ENCODE peak calls at places on chromosomes 16 and 17, in eight cellular contexts. One of them, this sample, is unnamed.

GRCh38 chr17:29573871-29574731 is 5.6 kb downstream of the TP53I13 start:
- DNase-seq in A549: no peak
- DNase-seq in left ventricle myocardium inferior: peak
- DNase-seq in fibroblast of the aortic adventitia: no peak
- DNase-seq in Calu3: no peak
- DNase-seq in progenitor cell of endocrine pancreas: no peak
- DNase-seq in HL-60: no peak
- DNase-seq in cardiac muscle cell: no peak
- DNase-seq in this sample: peak

GRCh38 chr17:28328325-28328724 is 6.9 kb downstream of the IFT20 start:
- DNase-seq in progenitor cell of endocrine pancreas: no peak
- DNase-seq in HL-60: no peak
- DNase-seq in fibroblast of the aortic adventitia: no peak
- DNase-seq in cardiac muscle cell: no peak
- DNase-seq in A549: no peak
- DNase-seq in Calu3: no peak
- DNase-seq in left ventricle myocardium inferior: no peak
- DNase-seq in this sample: no peak

GRCh38 chr16:1884155-1884760 is 12.3 kb upstream of the MEIOB start:
- DNase-seq in Calu3: peak
- DNase-seq in HL-60: peak
- DNase-seq in A549: peak
- DNase-seq in fibroblast of the aortic adventitia: no peak
- DNase-seq in progenitor cell of endocrine pancreas: no peak
- DNase-seq in left ventricle myocardium inferior: no peak
- DNase-seq in cardiac muscle cell: no peak
- DNase-seq in this sample: no peak

GRCh38 chr16:23134274-23134673 is 15.0 kb downstream of the USP31 start:
- DNase-seq in cardiac muscle cell: no peak
- DNase-seq in progenitor cell of endocrine pancreas: no peak
- DNase-seq in HL-60: no peak
- DNase-seq in left ventricle myocardium inferior: peak
- DNase-seq in A549: no peak
- DNase-seq in fibroblast of the aortic adventitia: peak
- DNase-seq in Calu3: no peak
- DNase-seq in this sample: no peak

GRCh38 chr16:85641776-85642176 is 28.7 kb downstream of the GSE1 start:
- DNase-seq in cardiac muscle cell: no peak
- DNase-seq in left ventricle myocardium inferior: peak
- DNase-seq in fibroblast of the aortic adventitia: peak
- DNase-seq in progenitor cell of endocrine pancreas: no peak
- DNase-seq in Calu3: no peak
- DNase-seq in HL-60: no peak
- DNase-seq in A549: no peak
- DNase-seq in this sample: no peak

GRCh38 chr17:29140051-29140582 is 40.1 kb downstream of the MYO18A start:
- DNase-seq in Calu3: peak
- DNase-seq in HL-60: peak
- DNase-seq in A549: no peak
- DNase-seq in left ventricle myocardium inferior: peak
- DNase-seq in cardiac muscle cell: peak
- DNase-seq in fibroblast of the aortic adventitia: peak
- DNase-seq in progenitor cell of endocrine pancreas: no peak
- DNase-seq in this sample: no peak

GRCh38 chr16:11632455-11632921 is 35.8 kb upstream of the SNN start:
- DNase-seq in cardiac muscle cell: peak
- DNase-seq in Calu3: peak
- DNase-seq in A549: no peak
- DNase-seq in progenitor cell of endocrine pancreas: no peak
- DNase-seq in fibroblast of the aortic adventitia: peak
- DNase-seq in left ventricle myocardium inferior: peak
- DNase-seq in HL-60: peak
- DNase-seq in this sample: no peak

GRCh38 chr17:30278032-30278431 is 13.7 kb downstream of the BLMH start:
- DNase-seq in A549: peak
- DNase-seq in left ventricle myocardium inferior: peak
- DNase-seq in progenitor cell of endocrine pancreas: no peak
- DNase-seq in Calu3: no peak
- DNase-seq in HL-60: peak
- DNase-seq in cardiac muscle cell: peak
- DNase-seq in fibroblast of the aortic adventitia: peak
- DNase-seq in this sample: no peak

GRCh38 chr17:27454089-27454488 is 2.2 kb upstream of the KSR1 start:
- DNase-seq in progenitor cell of endocrine pancreas: no peak
- DNase-seq in HL-60: no peak
- DNase-seq in cardiac muscle cell: no peak
- DNase-seq in Calu3: no peak
- DNase-seq in left ventricle myocardium inferior: no peak
- DNase-seq in fibroblast of the aortic adventitia: no peak
- DNase-seq in A549: no peak
- DNase-seq in this sample: no peak

GRCh38 chr16:85928411-85928820 is 29.5 kb downstream of the IRF8 start:
- DNase-seq in left ventricle myocardium inferior: no peak
- DNase-seq in progenitor cell of endocrine pancreas: no peak
- DNase-seq in Calu3: no peak
- DNase-seq in HL-60: peak
- DNase-seq in cardiac muscle cell: no peak
- DNase-seq in fibroblast of the aortic adventitia: peak
- DNase-seq in A549: no peak
- DNase-seq in this sample: no peak

GRCh38 chr16:3243882-3244281 is 8.9 kb upstream of the ZNF200 start:
- DNase-seq in Calu3: no peak
- DNase-seq in HL-60: no peak
- DNase-seq in A549: no peak
- DNase-seq in left ventricle myocardium inferior: no peak
- DNase-seq in cardiac muscle cell: no peak
- DNase-seq in progenitor cell of endocrine pancreas: no peak
- DNase-seq in fibroblast of the aortic adventitia: no peak
- DNase-seq in this sample: no peak

DNA sequence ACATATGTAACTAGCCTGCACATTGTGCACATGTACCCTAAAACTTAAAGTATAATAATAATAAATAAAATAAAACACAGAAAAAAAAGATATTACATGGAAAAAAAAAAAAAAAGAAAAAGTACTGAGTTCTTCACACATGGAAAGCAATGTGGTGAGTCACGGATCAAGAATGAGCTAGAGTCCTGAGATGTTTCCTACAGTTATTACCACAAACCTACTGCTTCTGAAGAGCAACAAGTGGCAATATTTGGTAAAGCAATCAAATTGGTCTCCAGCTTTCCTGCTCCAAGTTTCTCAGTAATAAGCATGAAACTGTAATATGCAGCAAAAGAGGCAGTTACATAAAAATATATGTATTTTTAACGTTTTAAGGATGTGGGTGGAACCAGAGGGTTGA is 223.3 kb upstream of the SALL1 start:
- DNase-seq in HL-60: no peak
- DNase-seq in cardiac muscle cell: no peak
- DNase-seq in A549: no peak
- DNase-seq in fibroblast of the aortic adventitia: peak
- DNase-seq in left ventricle myocardium inferior: no peak
- DNase-seq in progenitor cell of endocrine pancreas: no peak
- DNase-seq in Calu3: no peak
- DNase-seq in this sample: no peak
- TF ChIP-seq CTCF in HL-60: no peak
- TF ChIP-seq CTCF in cardiac muscle cell: no peak
- TF ChIP-seq CTCF in A549: no peak
- TF ChIP-seq CTCF in fibroblast of the aortic adventitia: peak
- TF ChIP-seq CTCF in left ventricle myocardium inferior: no peak
- TF ChIP-seq CTCF in progenitor cell of endocrine pancreas: no peak
- TF ChIP-seq CTCF in Calu3: no peak
- TF ChIP-seq CTCF in this sample: no peak

GRCh38 chr17:43200127-43200526 is 11.5 kb upstream of the TMEM106A start:
- DNase-seq in HL-60: no peak
- DNase-seq in A549: no peak
- DNase-seq in left ventricle myocardium inferior: no peak
- DNase-seq in Calu3: no peak
- DNase-seq in progenitor cell of endocrine pancreas: no peak
- DNase-seq in cardiac muscle cell: no peak
- DNase-seq in fibroblast of the aortic adventitia: no peak
- DNase-seq in this sample: no peak
- TF ChIP-seq CTCF in HL-60: no peak
- TF ChIP-seq CTCF in A549: no peak
- TF ChIP-seq CTCF in left ventricle myocardium inferior: no peak
- TF ChIP-seq CTCF in Calu3: no peak
- TF ChIP-seq CTCF in progenitor cell of endocrine pancreas: no peak
- TF ChIP-seq CTCF in cardiac muscle cell: no peak
- TF ChIP-seq CTCF in fibroblast of the aortic adventitia: no peak
- TF ChIP-seq CTCF in this sample: no peak

DNA sequence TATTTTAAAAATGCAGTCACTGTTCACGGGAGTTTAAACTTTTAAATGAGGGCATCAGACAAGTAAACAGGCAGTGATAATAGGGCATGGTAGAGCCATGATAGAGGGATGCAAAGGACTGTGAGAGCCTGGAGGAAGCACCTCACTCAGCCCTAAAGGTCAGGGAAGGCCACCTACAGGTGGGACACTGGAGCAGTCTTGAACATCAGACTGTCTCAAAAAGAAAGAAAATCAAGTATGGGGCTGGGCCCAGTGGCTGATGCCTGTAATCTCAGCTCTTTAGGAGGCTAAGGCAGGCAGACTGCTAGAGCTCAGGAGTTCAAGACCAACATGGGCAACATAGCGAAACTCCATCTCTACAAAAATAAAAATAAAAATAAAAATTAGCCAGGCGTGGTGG is 31.0 kb upstream of the DHRS7B start:
- DNase-seq in fibroblast of the aortic adventitia: no peak
- DNase-seq in A549: no peak
- DNase-seq in Calu3: no peak
- DNase-seq in HL-60: no peak
- DNase-seq in left ventricle myocardium inferior: no peak
- DNase-seq in cardiac muscle cell: no peak
- DNase-seq in progenitor cell of endocrine pancreas: no peak
- DNase-seq in this sample: no peak
- TF ChIP-seq CTCF in fibroblast of the aortic adventitia: no peak
- TF ChIP-seq CTCF in A549: no peak
- TF ChIP-seq CTCF in Calu3: no peak
- TF ChIP-seq CTCF in HL-60: no peak
- TF ChIP-seq CTCF in left ventricle myocardium inferior: no peak
- TF ChIP-seq CTCF in cardiac muscle cell: no peak
- TF ChIP-seq CTCF in progenitor cell of endocrine pancreas: no peak
- TF ChIP-seq CTCF in this sample: no peak

DNA sequence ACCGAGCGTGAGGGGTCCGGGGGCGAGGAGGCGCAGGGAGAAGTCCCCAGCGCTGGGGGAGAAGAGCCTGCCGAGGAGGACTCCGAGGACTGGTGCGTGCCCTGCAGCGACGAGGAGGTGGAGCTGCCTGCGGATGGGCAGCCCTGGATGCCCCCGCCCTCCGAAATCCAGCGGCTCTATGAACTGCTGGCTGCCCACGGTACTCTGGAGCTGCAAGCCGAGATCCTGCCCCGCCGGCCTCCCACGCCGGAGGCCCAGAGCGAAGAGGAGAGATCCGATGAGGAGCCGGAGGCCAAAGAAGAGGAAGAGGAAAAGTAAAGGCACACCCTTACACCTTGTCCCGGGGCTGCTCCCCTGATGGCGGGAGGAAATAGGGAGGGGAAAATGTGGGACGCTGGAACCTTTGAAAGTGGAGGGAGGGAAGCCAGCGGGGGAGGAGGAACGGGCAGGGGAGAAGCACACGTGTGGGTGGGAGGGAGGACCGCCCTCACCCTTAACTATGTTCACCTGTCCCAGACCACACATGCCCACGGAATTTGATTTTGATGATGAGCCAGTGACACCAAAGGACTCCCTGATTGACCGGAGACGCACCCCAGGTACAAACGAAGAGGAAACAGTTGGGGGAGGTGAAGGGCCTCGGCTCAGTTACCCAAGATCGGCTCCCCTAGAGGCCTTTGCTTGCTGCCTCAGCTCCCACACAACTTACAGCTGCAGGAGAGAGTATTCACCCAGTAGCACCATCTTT is 916 bp downstream of the PAGR1 start:
- DNase-seq in Calu3: peak
- DNase-seq in HL-60: peak
- DNase-seq in left ventricle myocardium inferior: peak
- DNase-seq in fibroblast of the aortic adventitia: peak
- DNase-seq in A549: peak
- DNase-seq in cardiac muscle cell: peak
- DNase-seq in progenitor cell of endocrine pancreas: no peak
- DNase-seq in this sample: no peak
- TF ChIP-seq CTCF in Calu3: no peak
- TF ChIP-seq CTCF in HL-60: peak
- TF ChIP-seq CTCF in left ventricle myocardium inferior: no peak
- TF ChIP-seq CTCF in fibroblast of the aortic adventitia: peak
- TF ChIP-seq CTCF in A549: no peak
- TF ChIP-seq CTCF in cardiac muscle cell: no peak
- TF ChIP-seq CTCF in progenitor cell of endocrine pancreas: peak
- TF ChIP-seq CTCF in this sample: no peak

GRCh38 chr17:15247891-15248529 is 17.1 kb downstream of the PMP22 start:
- DNase-seq in cardiac muscle cell: peak
- DNase-seq in HL-60: no peak
- DNase-seq in fibroblast of the aortic adventitia: no peak
- DNase-seq in Calu3: no peak
- DNase-seq in left ventricle myocardium inferior: no peak
- DNase-seq in A549: peak
- DNase-seq in progenitor cell of endocrine pancreas: no peak
- DNase-seq in this sample: no peak
- TF ChIP-seq CTCF in cardiac muscle cell: peak
- TF ChIP-seq CTCF in HL-60: no peak
- TF ChIP-seq CTCF in fibroblast of the aortic adventitia: peak
- TF ChIP-seq CTCF in Calu3: no peak
- TF ChIP-seq CTCF in left ventricle myocardium inferior: peak
- TF ChIP-seq CTCF in A549: peak
- TF ChIP-seq CTCF in progenitor cell of endocrine pancreas: peak
- TF ChIP-seq CTCF in this sample: peak

GRCh38 chr16:35599429-35600165 is 2140.2 kb downstream of the TP53TG3F start:
- DNase-seq in progenitor cell of endocrine pancreas: no peak
- DNase-seq in left ventricle myocardium inferior: no peak
- DNase-seq in HL-60: no peak
- DNase-seq in Calu3: no peak
- DNase-seq in cardiac muscle cell: no peak
- DNase-seq in fibroblast of the aortic adventitia: no peak
- DNase-seq in A549: no peak
- DNase-seq in this sample: no peak
- TF ChIP-seq CTCF in progenitor cell of endocrine pancreas: no peak
- TF ChIP-seq CTCF in left ventricle myocardium inferior: no peak
- TF ChIP-seq CTCF in HL-60: no peak
- TF ChIP-seq CTCF in Calu3: no peak
- TF ChIP-seq CTCF in cardiac muscle cell: no peak
- TF ChIP-seq CTCF in fibroblast of the aortic adventitia: no peak
- TF ChIP-seq CTCF in A549: no peak
- TF ChIP-seq CTCF in this sample: no peak

DNA sequence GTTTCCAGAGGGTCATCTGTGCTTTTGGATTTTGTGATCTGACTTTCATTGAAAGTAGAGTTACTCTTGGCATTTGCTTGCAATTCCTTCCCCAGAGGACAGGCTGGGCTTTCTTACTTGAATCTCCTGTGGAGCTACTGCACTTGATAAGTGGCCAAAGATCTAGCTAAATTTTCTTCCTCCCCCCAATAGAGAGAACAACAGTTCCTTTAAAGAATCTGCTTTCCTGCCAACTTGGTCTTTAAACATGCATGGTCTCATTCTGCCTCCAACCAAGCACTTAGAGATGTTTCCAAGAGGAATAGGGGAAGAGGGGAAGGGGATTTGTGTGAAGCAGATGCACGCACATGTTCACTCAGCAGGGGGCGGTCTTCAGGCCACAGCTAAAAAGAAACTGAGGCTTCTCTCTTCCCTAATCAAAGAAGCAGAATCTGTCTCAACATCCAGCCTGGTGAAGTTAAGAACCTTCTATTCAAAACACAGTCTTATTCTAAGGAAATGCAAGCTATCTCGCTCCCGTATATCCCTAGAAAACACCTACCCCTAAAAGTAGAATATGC is 229.6 kb downstream of the ZFHX3 start:
- DNase-seq in cardiac muscle cell: no peak
- DNase-seq in fibroblast of the aortic adventitia: peak
- DNase-seq in Calu3: no peak
- DNase-seq in left ventricle myocardium inferior: no peak
- DNase-seq in progenitor cell of endocrine pancreas: no peak
- DNase-seq in HL-60: no peak
- DNase-seq in A549: no peak
- DNase-seq in this sample: no peak
- TF ChIP-seq CTCF in cardiac muscle cell: peak
- TF ChIP-seq CTCF in fibroblast of the aortic adventitia: no peak
- TF ChIP-seq CTCF in Calu3: no peak
- TF ChIP-seq CTCF in left ventricle myocardium inferior: no peak
- TF ChIP-seq CTCF in progenitor cell of endocrine pancreas: peak
- TF ChIP-seq CTCF in HL-60: no peak
- TF ChIP-seq CTCF in A549: no peak
- TF ChIP-seq CTCF in this sample: peak

This sample was measured in chondrocyte.